ENCODE peak calls at places on chromosomes 4 and X, in five cellular contexts. R is tibial nerve, B is SK-N-SH, T is K562, S is stomach. Q is an unnamed sample.

GRCh38 chr4:130849985-130850632 is 1754.2 kb downstream of the C4orf33 start:
- DNase-seq in R (no peak), S (peak), T (no peak), B (peak), Q (no peak)

GRCh38 chr4:104942990-104943758 is 203.5 kb upstream of the TET2 start:
- DNase-seq in T (no peak), S (no peak), B (no peak), R (no peak), Q (no peak)

GRCh38 chrX:122269243-122269781 is 914.8 kb upstream of the GRIA3 start:
- DNase-seq in T (no peak), B (no peak), R (no peak), S (no peak), Q (no peak)

GRCh38 chr4:68407868-68408190 is 39.4 kb upstream of the TMPRSS11E start:
- DNase-seq in B (no peak), S (no peak), R (no peak), T (no peak), Q (no peak)

GRCh38 chr4:10267066-10267465 is 150.5 kb upstream of the WDR1 start:
- DNase-seq in S (no peak), R (no peak), B (no peak), T (no peak), Q (no peak)

GRCh38 chr4:4555916-4556315 is 14.1 kb upstream of the STX18 start:
- DNase-seq in B (no peak), R (no peak), T (no peak), S (no peak), Q (no peak)

GRCh38 chrX:14927391-14927790 is 54.2 kb downstream of the MOSPD2 start:
- DNase-seq in R (no peak), S (no peak), B (no peak), T (no peak), Q (no peak)

GRCh38 chr4:4854649-4855292 is 4.7 kb upstream of the MSX1 start:
- DNase-seq in R (no peak), T (no peak), B (peak), S (no peak), Q (no peak)

GRCh38 chr4:157992038-157992706 is 180.7 kb downstream of the GASK1B start:
- DNase-seq in T (peak), B (peak), S (no peak), R (no peak), Q (no peak)

GRCh38 chr4:5932021-5932553 is 39.2 kb upstream of the CRMP1 start:
- DNase-seq in T (no peak), R (no peak), B (no peak), S (no peak), Q (no peak)

GRCh38 chr4:96874657-96875056 is 1034.8 kb downstream of the PDHA2 start:
- DNase-seq in S (no peak), T (no peak), R (no peak), B (no peak), Q (no peak)

GRCh38 chr4:26197018-26197779 is 123.6 kb upstream of the RBPJ start:
- DNase-seq in B (no peak), S (peak), R (no peak), T (no peak), Q (peak)

GRCh38 chr4:103482893-103483292 is 236.9 kb downstream of the TACR3 start:
- DNase-seq in T (no peak), S (no peak), B (no peak), R (no peak), Q (peak)

GRCh38 chr4:10019521-10020051 is 1.7 kb downstream of the SLC2A9 start:
- DNase-seq in T (no peak), S (no peak), R (no peak), B (no peak), Q (no peak)

GRCh38 chr4:172950990-172951389 is 217.6 kb upstream of the GALNT7 start:
- DNase-seq in R (no peak), T (no peak), B (no peak), S (no peak), Q (no peak)
- TF ChIP-seq EP300 in R (no peak), T (no peak), B (no peak), S (no peak), Q (no peak)

DNA sequence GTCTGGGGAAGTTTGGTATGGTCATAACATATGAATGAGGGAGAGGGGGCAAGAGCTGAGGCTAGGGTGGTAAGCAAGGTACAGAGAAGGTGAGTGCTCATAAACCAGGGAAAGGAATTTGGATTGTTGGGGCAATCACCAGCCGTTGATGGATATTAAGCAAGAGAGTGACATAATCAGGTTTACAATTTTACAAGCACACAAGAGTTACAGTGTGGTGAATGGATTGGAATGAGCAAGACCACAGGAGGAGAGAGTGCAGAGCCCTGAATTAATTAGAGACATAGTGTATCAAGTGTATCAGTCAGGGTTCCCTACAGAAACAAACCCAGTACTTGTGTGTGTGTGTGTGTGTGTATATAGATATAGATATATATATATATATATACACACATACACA is 18.7 kb upstream of the FMR1NB start:
- DNase-seq in B (no peak), T (no peak), S (no peak), R (no peak), Q (no peak)
- TF ChIP-seq EP300 in B (no peak), T (no peak), S (no peak), R (no peak), Q (no peak)

GRCh38 chrX:44303119-44303518 is 40.4 kb downstream of the EFHC2 start:
- DNase-seq in B (no peak), R (no peak), S (no peak), T (peak), Q (no peak)

GRCh38 chrX:44310227-44310626 is 33.2 kb downstream of the EFHC2 start:
- DNase-seq in R (no peak), T (no peak), B (no peak), S (no peak), Q (no peak)

GRCh38 chrX:44305921-44306320 is 37.6 kb downstream of the EFHC2 start:
- DNase-seq in T (no peak), R (no peak), B (no peak), S (no peak), Q (no peak)

GRCh38 chrX:44308869-44309268 is 34.6 kb downstream of the EFHC2 start:
- DNase-seq in R (no peak), T (no peak), B (no peak), S (no peak), Q (no peak)

DNA sequence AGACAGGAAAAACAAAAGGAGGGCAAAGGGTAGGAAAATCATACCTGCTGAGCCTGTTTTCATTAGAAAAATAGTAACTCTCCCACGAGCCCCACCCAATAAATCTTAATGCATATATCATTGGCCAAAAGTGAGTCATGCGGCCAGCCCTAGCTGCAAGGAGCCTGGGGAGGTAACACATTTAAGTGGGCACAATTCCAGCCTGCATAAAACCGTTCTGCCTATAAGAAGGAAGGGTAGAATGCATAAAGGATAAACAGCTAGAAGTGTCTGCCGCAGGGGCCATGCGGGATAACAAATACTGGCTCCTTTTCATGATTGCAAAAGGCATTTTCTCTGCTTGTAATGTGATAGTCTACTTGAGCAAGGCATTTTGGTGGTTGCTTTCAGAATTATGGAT is 37.1 kb downstream of the EFHC2 start:
- DNase-seq in T (no peak), B (no peak), S (peak), R (no peak), Q (no peak)
- TF ChIP-seq EP300 in T (no peak), B (no peak), S (no peak), R (no peak), Q (no peak)

GRCh38 chr4:188341428-188341827 is 202.2 kb downstream of the TRIML1 start:
- DNase-seq in R (no peak), S (no peak), T (no peak), B (no peak), Q (no peak)

DNA sequence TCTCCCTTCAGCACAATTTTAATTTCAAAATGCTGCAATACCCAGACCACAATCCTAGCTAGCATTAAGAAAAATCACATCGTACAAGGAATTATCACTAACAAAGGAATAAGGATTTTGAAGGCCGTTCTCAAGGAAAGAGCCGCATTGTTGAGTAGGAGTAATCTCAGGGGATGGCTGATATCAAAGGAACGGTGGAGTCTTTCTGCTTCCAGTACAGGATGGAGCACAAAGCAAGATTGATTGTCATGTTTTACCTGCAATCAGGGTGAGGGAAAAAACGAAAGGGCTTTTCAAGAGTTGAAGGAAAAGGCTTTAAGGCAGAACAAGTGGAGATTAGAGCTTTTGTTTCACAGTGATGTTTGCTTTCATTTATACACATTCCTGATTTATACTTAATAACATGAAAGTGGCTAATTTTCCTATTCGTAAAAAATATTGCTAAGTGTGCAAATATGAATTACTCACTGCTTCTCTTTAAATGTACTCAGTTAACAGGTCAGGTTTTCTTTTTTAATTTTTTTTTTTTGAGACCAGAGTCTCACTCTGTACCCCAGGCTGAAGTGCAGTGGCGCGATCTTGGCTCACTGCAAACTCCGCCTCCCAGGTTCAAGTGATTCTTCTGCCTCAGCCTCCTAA is 207.0 kb downstream of the TRIML1 start:
- DNase-seq in R (no peak), T (no peak), S (no peak), B (no peak), Q (no peak)
- TF ChIP-seq EP300 in R (no peak), T (no peak), S (no peak), B (no peak), Q (no peak)